ENCODE peak calls at places on chromosomes 5 and 9, in four cellular contexts. F is transverse colon, L is K562, B is breast epithelium. Q is an unnamed sample.

GRCh38 chr5:72587909-72588308 is 80.7 kb upstream of the ZNF366 start:
- DNase-seq in F (no peak), L (peak; percentile 27), B (no peak), Q (no peak)

GRCh38 chr5:15695171-15695676 is 195.2 kb downstream of the FBXL7 start:
- DNase-seq in F (no peak), L (no peak), B (no peak), Q (no peak)

GRCh38 chr5:129094924-129095797 is 612 bp downstream of the ISOC1 start:
- DNase-seq in F (peak; percentile 79), L (peak; percentile 51), B (peak; percentile 25), Q (peak; percentile 68)

GRCh38 chr5:6404129-6404528 is 25.8 kb upstream of the MED10 start:
- DNase-seq in F (no peak), L (no peak), B (no peak), Q (no peak)

GRCh38 chr5:123827811-123828210 is 315.8 kb downstream of the CSNK1G3 start:
- DNase-seq in F (no peak), L (no peak), B (no peak), Q (no peak)

GRCh38 chr5:141758316-141758965 is 76.4 kb upstream of the ARAP3 start:
- DNase-seq in F (no peak), L (no peak), B (no peak), Q (no peak)

GRCh38 chr9:117266855-117267497 is 147.9 kb downstream of the ASTN2 start:
- DNase-seq in F (no peak), L (no peak), B (no peak), Q (no peak)

GRCh38 chr9:70486127-70486526 is 71.7 kb upstream of the KLF9 start:
- DNase-seq in F (no peak), L (no peak), B (no peak), Q (no peak)

GRCh38 chr5:31119938-31120641 is 73.4 kb upstream of the CDH6 start:
- DNase-seq in F (no peak), L (no peak), B (no peak), Q (no peak)

GRCh38 chr5:111070272-111071134 is 1.0 kb upstream of the TSLP start:
- DNase-seq in F (no peak), L (no peak), B (no peak), Q (peak; percentile 26)

GRCh38 chr5:81244451-81244850 is 11.3 kb downstream of the CKMT2 start:
- DNase-seq in F (no peak), L (no peak), B (no peak), Q (no peak)
- H3K4me1 ChIP-seq in F (no peaks in the 10 kb centered on the region), L (no peaks in the 10 kb centered on the region), B (peaks cover 6% of the 10 kb centered on the region), Q (peaks cover 13% of the 10 kb centered on the region)

GRCh38 chr5:1429066-1429465 is 16.2 kb downstream of the SLC6A3 start:
- DNase-seq in F (no peak), L (no peak), B (no peak), Q (peak; percentile 24)
- H3K9me3 ChIP-seq in F (peaks cover 20% of the 10 kb centered on the region), L (peaks cover 2% of the 10 kb centered on the region), B (peaks cover 34% of the 10 kb centered on the region), Q (peaks cover 32% of the 10 kb centered on the region)

DNA sequence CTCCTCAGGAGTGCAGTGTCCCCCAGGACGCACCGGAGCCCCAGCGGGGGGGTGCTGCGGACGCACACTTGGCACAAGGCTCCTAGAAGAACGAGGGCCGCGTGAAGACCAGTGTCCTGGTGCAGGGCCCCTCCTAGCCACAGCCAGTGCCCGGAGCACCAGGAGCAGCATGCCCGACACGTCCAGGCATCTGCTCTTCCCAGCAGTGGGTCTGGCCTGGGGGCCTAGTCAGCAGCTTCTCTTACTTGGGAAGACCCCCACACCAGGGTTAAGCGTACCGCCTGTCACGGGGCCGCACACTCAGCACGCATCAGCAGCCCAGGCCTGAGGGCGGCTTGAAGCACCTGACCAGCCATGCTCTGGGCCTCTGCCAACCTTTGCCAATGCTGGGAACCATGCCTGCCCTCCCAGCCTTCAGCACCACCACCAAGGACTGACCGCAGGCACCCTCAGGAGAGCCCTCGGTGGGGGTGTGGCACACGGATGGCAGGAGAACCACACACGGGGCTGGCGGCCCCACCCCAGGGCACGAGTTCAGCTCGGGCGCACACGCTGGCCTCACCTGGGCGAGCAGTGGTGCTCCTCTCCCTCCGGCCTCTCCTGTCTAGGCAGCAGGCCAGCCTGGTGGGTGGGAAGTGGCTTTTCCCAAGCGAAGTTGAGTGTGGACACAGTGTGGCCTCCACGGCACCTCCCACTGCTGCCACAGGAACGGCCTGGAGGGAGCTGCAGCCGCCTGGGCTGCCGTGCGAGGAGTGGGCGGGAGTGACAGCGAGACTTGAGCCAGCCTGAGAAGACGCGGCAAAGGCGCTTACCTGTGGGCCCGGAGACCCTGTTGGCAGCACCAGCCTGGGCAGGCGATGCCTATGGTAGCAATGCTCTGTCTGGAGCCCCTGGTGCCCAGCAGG is 12.0 kb upstream of the AJM1 start:
- DNase-seq in F (no peak), L (no peak), B (no peak), Q (no peak)
- TF ChIP-seq POLR2A in F (no peak), L (no peak), B (no peak), Q (no peak)

DNA sequence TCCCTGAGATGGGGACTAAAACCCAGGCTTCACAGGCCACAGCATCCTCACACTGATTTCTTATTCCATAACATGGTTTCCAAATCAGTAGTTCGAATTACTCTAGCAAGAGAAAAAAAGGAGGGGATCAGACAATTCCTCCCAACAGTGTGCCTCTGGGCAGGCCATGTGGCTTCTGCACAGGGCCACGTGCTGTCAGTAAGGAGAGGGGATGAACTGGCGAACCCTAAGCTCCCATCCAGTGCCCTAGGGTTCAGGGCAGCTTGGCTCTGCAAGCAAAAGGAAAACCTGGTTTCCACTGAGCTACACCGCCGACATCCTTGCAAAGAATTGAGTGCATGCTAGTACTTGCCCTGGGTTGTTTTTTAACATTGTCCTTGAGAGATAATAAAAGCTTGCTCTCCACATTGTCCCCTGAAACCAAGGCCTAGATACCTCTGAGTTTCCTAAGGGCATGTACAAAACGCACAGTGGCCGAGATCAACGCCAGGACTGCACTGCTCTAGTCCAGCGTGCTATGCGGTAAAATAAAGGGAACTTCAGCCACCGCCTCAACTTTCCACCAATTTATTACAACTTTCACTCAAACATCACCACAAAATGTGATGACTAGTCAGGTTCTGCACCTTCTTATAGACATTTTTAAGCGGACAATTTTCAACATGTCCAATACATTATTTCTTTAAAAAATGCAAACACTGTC is 4.5 kb downstream of the CAMSAP1 start:
- DNase-seq in F (no peak), L (no peak), B (no peak), Q (no peak)
- H3K4me1 ChIP-seq in F (peaks cover 17% of the 10 kb centered on the region), L (peaks cover 29% of the 10 kb centered on the region), B (no peaks in the 10 kb centered on the region), Q (peaks cover 25% of the 10 kb centered on the region)

GRCh38 chr5:131987251-131987650 is 24.2 kb downstream of the ACSL6 start:
- DNase-seq in F (no peak), L (no peak), B (no peak), Q (no peak)
- H3K9me3 ChIP-seq in F (no peaks in the 10 kb centered on the region), L (no peaks in the 10 kb centered on the region), B (no peaks in the 10 kb centered on the region), Q (no peaks in the 10 kb centered on the region)

GRCh38 chr5:55712023-55712859 is at the start of gene SLC38A9:
- DNase-seq in F (peak; percentile 97), L (peak; percentile 91), B (peak; percentile 81), Q (peak; percentile 97)
- TF ChIP-seq POLR2A in F (peak; percentile 72), L (peak; percentile 79), B (no peak), Q (peak; percentile 25)

GRCh38 chr9:128553695-128554094 is 1.3 kb downstream of the SPTAN1 start:
- DNase-seq in F (no peak), L (no peak), B (no peak), Q (no peak)

GRCh38 chr9:128551652-128552152 is 685 bp upstream of the SPTAN1 start:
- DNase-seq in F (no peak), L (no peak), B (no peak), Q (no peak)

GRCh38 chr9:128552153-128552743 is at the start of gene SPTAN1:
- DNase-seq in F (peak; percentile 93), L (peak; percentile 97), B (peak; percentile 83), Q (peak; percentile 89)

GRCh38 chr9:128554155-128554862 is 1.9 kb downstream of the SPTAN1 start:
- DNase-seq in F (peak; percentile 49), L (peak; percentile 38), B (peak; percentile 36), Q (peak; percentile 37)

GRCh38 chr9:128552744-128553221 is 396 bp downstream of the SPTAN1 start:
- DNase-seq in F (peak; percentile 69), L (peak; percentile 78), B (peak; percentile 37), Q (peak; percentile 49)
- H3K4me1 ChIP-seq in F (peaks cover 52% of the 10 kb centered on the region), L (peaks cover 20% of the 10 kb centered on the region), B (peaks cover 18% of the 10 kb centered on the region), Q (peaks cover 70% of the 10 kb centered on the region)

GRCh38 chr5:88190106-88190834 is 78.4 kb downstream of the TMEM161B start:
- DNase-seq in F (no peak), L (no peak), B (no peak), Q (no peak)
- H3K9me3 ChIP-seq in F (peaks cover 34% of the 10 kb centered on the region), L (peaks cover 12% of the 10 kb centered on the region), B (peaks cover 26% of the 10 kb centered on the region), Q (peaks cover 28% of the 10 kb centered on the region)

DNA sequence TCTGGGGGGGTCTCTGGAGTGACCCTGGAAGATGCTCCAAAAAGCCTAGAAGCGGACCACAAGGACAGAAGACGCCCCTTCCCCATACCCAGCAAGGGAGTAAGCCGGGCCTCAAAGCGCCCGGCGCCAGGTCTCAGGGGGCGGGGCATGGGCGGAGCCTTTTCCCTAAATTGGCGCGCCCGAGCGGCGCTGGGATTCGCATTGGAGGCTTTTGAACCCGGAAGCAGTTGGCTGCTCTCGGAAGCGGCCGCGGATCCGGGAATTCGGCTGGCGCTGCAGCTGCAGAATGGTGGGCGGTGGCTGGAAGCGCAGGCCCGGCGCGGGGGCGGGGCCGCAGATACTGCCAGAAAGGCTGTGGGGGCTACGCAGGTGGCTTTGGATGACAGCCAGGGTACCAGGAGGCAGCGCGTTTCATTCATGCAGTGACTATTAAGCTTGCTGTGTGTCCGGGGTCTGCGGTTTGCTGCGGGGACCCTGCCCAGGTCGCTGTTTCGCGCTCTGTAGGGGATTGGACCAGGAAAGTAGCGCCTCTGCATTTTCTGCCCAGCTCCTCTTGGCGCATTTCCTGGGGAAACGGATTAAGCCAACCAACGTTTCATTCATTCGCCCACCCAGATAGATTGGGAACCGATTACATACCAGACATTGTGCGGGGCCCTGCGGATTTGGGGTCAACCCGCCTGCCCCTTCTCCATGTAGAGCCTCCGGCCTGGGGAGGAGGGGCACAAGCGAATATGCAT is 83.0 kb upstream of the FREM1 start:
- DNase-seq in F (peak; percentile 73), L (peak; percentile 77), B (peak; percentile 66), Q (peak; percentile 65)
- TF ChIP-seq POLR2A in F (no peak), L (peak; percentile 54), B (peak; percentile 12), Q (no peak)

GRCh38 chr9:135947582-135947981 is 13.6 kb downstream of the UBAC1 start:
- DNase-seq in F (no peak), L (no peak), B (no peak), Q (no peak)
- H3K4me1 ChIP-seq in F (no peaks in the 10 kb centered on the region), L (peaks cover 70% of the 10 kb centered on the region), B (no peaks in the 10 kb centered on the region), Q (no peaks in the 10 kb centered on the region)